ENCODE peak calls at places on chromosome 4, in ten cellular contexts. F, Q, O, B, K, N, U, J, V and H are unnamed samples.
A peak's percentile ranks its signal among the peaks of the same experiment; 100 is the strongest.

GRCh38 chr4:153533387-153533786 is 67.2 kb downstream of the TMEM131L start:
- DNase-seq in N (no peak), V (no peak), Q (no peak), U (no peak), F (no peak), B (no peak), J (no peak), O (no peak), K (no peak), H (no peak)

GRCh38 chr4:48445704-48446103 is 37.4 kb upstream of the SLC10A4 start:
- DNase-seq in U (no peak), F (no peak), J (no peak), O (peak; percentile 56), K (peak; percentile 35), B (peak; percentile 12), V (no peak), Q (no peak), N (no peak), H (no peak)

GRCh38 chr4:22676058-22676457 is 16.7 kb upstream of the GBA3 start:
- DNase-seq in U (no peak), B (no peak), F (no peak), O (no peak), N (no peak), V (no peak), J (no peak), Q (no peak), K (no peak), H (no peak)

GRCh38 chr4:106096454-106096853 is 201.2 kb downstream of the NPNT start:
- DNase-seq in Q (no peak), O (no peak), K (no peak), F (no peak), J (no peak), V (no peak), U (no peak), B (no peak), N (no peak), H (no peak)

GRCh38 chr4:122762966-122763716 is 30.6 kb downstream of the BBS12 start:
- DNase-seq in Q (no peak), B (no peak), F (no peak), N (no peak), K (no peak), V (no peak), J (no peak), U (no peak), O (no peak), H (no peak)

GRCh38 chr4:106286611-106287010 is 29.4 kb downstream of the TBCK start:
- DNase-seq in U (no peak), B (no peak), J (no peak), K (no peak), O (no peak), V (no peak), Q (no peak), F (no peak), N (no peak), H (no peak)

GRCh38 chr4:27217261-27217769 is 356.7 kb downstream of the STIM2 start:
- DNase-seq in N (no peak), B (peak; percentile 57), J (no peak), O (peak; percentile 85), V (no peak), K (no peak), U (no peak), F (no peak), Q (no peak), H (no peak)

GRCh38 chr4:137755033-137755471 is 222.8 kb upstream of the PCDH18 start:
- DNase-seq in F (no peak), J (no peak), U (no peak), K (peak; percentile 49), N (no peak), V (no peak), O (peak; percentile 53), B (peak; percentile 61), Q (no peak), H (no peak)

GRCh38 chr4:3827616-3828492 is 61.7 kb downstream of the ADRA2C start:
- DNase-seq in U (peak; percentile 96), B (peak; percentile 17), Q (peak; percentile 95), F (peak; percentile 85), J (peak; percentile 84), N (no peak), V (peak; percentile 82), O (peak; percentile 25), K (peak; percentile 74), H (no peak)
- H3K4me3 ChIP-seq in U (peak overlapping the region; percentile 4), B (no peak overlapping the region), Q (no peak overlapping the region), F (peak overlapping the region; percentile 35), J (no peak overlapping the region), N (no peak overlapping the region), V (no peak overlapping the region), O (no peak overlapping the region), K (no peak overlapping the region), H (no peak overlapping the region)

GRCh38 chr4:1626941-1627340 is 57.2 kb downstream of the FAM53A start:
- DNase-seq in J (no peak), B (no peak), U (no peak), K (no peak), O (no peak), Q (no peak), F (no peak), V (no peak), N (no peak), H (no peak)

GRCh38 chr4:1627417-1628313 is 56.4 kb downstream of the FAM53A start:
- DNase-seq in B (no peak), U (no peak), F (no peak), Q (no peak), O (no peak), J (no peak), N (no peak), K (no peak), V (no peak), H (no peak)

GRCh38 chr4:1625600-1626138 is 58.4 kb downstream of the FAM53A start:
- DNase-seq in U (no peak), V (no peak), O (no peak), F (no peak), J (no peak), N (no peak), B (no peak), Q (peak; percentile 53), K (no peak), H (no peak)

GRCh38 chr4:1624519-1624910 is 59.6 kb downstream of the FAM53A start:
- DNase-seq in N (no peak), O (no peak), J (no peak), Q (no peak), B (no peak), K (no peak), U (no peak), F (no peak), V (no peak), H (no peak)

GRCh38 chr4:1626151-1626550 is 58.0 kb downstream of the FAM53A start:
- DNase-seq in V (no peak), J (no peak), Q (no peak), F (no peak), K (no peak), B (no peak), U (no peak), N (no peak), O (no peak), H (no peak)
- H3K4me1 ChIP-seq in V (no peaks in the 10 kb centered on the region), J (no peaks in the 10 kb centered on the region), Q (no peaks in the 10 kb centered on the region), F (peaks cover 5% of the 10 kb centered on the region), K (no peaks in the 10 kb centered on the region), B (no peaks in the 10 kb centered on the region), U (no peaks in the 10 kb centered on the region), N (no peaks in the 10 kb centered on the region), O (no peaks in the 10 kb centered on the region), H (no peaks in the 10 kb centered on the region)

GRCh38 chr4:56907009-56907408 is 691 bp upstream of the REST start:
- DNase-seq in B (no peak), O (no peak), Q (no peak), F (no peak), K (no peak), V (no peak), U (no peak), J (no peak), N (no peak), H (no peak)

GRCh38 chr4:56909083-56909981 is 1.6 kb downstream of the REST start:
- DNase-seq in J (peak; percentile 73), K (peak; percentile 64), B (peak; percentile 52), Q (peak; percentile 73), F (peak; percentile 51), V (peak; percentile 73), U (peak; percentile 90), N (peak; percentile 71), O (peak; percentile 55), H (no peak)

GRCh38 chr4:56907489-56908205 is at the start of gene REST:
- DNase-seq in N (peak; percentile 75), V (peak; percentile 85), O (peak; percentile 79), Q (peak; percentile 73), F (peak; percentile 74), K (peak; percentile 82), U (peak; percentile 93), J (peak; percentile 87), B (peak; percentile 52), H (peak; percentile 88)

GRCh38 chr4:56906534-56906933 is 1.2 kb upstream of the REST start:
- DNase-seq in B (no peak), F (no peak), K (peak; percentile 9), N (no peak), V (no peak), O (no peak), U (no peak), Q (no peak), J (no peak), H (no peak)

GRCh38 chr4:56908206-56909082 is 744 bp downstream of the REST start:
- DNase-seq in J (peak; percentile 76), V (peak; percentile 77), K (peak; percentile 77), O (peak; percentile 71), Q (peak; percentile 73), F (peak; percentile 60), B (peak; percentile 68), U (peak; percentile 91), N (peak; percentile 57), H (peak; percentile 75)
- TF ChIP-seq CTCF in J (no peak), V (no peak), K (no peak), O (no peak), Q (no peak), F (no peak), B (no peak), U (no peak), N (no peak), H (no peak)

GRCh38 chr4:8891646-8892555 is 20.3 kb upstream of the HMX1 start:
- DNase-seq in F (no peak), B (no peak), Q (no peak), N (no peak), V (no peak), U (no peak), J (no peak), O (no peak), K (no peak), H (no peak)

GRCh38 chr4:8893624-8894423 is 22.2 kb upstream of the HMX1 start:
- DNase-seq in V (no peak), U (no peak), N (no peak), O (no peak), Q (no peak), K (no peak), F (no peak), J (no peak), B (no peak), H (no peak)

GRCh38 chr4:8894424-8894816 is 22.8 kb upstream of the HMX1 start:
- DNase-seq in Q (no peak), B (no peak), K (no peak), N (no peak), O (no peak), U (no peak), J (no peak), V (no peak), F (no peak), H (no peak)

GRCh38 chr4:8892556-8893226 is 21.1 kb upstream of the HMX1 start:
- DNase-seq in V (no peak), B (no peak), F (no peak), J (no peak), N (no peak), Q (no peak), K (no peak), U (no peak), O (no peak), H (no peak)

DNA sequence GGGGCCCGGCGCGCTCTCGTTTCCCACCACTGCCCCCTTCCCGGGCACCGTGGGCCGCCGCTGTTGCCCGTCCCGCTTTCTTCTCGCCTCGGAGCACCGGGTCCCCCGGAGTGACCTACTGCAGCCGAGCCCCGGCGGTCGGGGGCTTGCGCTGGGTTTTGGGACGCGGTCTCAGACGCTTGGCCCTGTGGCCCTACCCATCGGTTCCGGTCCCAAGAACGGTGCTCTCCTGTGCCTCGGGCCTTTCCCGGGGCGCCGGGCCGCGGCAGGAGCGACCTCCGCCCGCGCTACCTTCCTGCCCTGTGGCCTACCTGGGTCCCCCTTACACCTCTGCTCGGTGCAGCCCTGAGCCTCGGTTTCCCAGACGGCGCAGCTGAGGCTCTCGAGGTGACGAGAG is 21.6 kb upstream of the HMX1 start:
- DNase-seq in U (no peak), V (no peak), J (no peak), Q (no peak), B (no peak), N (no peak), K (no peak), F (no peak), O (no peak), H (no peak)
- H3K4me3 ChIP-seq in U (no peak overlapping the region), V (no peak overlapping the region), J (no peak overlapping the region), Q (no peak overlapping the region), B (no peak overlapping the region), N (no peak overlapping the region), K (no peak overlapping the region), F (no peak overlapping the region), O (no peak overlapping the region), H (no peak overlapping the region)